ENCODE peak calls at places on chromosomes 12 and 14, in eight cellular contexts. U is cardiac muscle cell, K is osteocyte, Z is brain microvascular endothelial cell, S is ascending aorta, J is activated B cell treated with CpG ODN at 0.5 μM for 24 hours, T is AG04449, F is RWPE2. Q is an unnamed sample.

GRCh38 chr12:115922952-115923564 is 354.4 kb downstream of the MED13L start:
- DNase-seq in T (no peak), U (no peak), S (peak), F (no peak), K (no peak), Z (no peak), J (no peak), Q (no peak)

GRCh38 chr14:37340353-37340752 is 142.6 kb downstream of the MIPOL1 start:
- DNase-seq in U (no peak), Z (no peak), J (no peak), S (no peak), K (no peak), F (no peak), T (no peak), Q (no peak)

GRCh38 chr12:67271976-67272375 is 2.8 kb downstream of the CAND1 start:
- DNase-seq in U (no peak), S (no peak), J (no peak), K (no peak), T (peak), F (no peak), Z (no peak), Q (no peak)

GRCh38 chr14:69713127-69713800 is 53.7 kb upstream of the SRSF5 start:
- DNase-seq in T (no peak), S (no peak), K (no peak), F (peak), U (peak), Z (no peak), J (no peak), Q (no peak)

GRCh38 chr12:54066408-54066807 is 12.8 kb downstream of the HOXC4 start:
- DNase-seq in K (no peak), J (no peak), Z (no peak), S (no peak), U (no peak), T (no peak), F (no peak), Q (no peak)

GRCh38 chr12:53695148-53696138 is 19.6 kb upstream of the ATP5MC2 start:
- DNase-seq in F (no peak), U (peak), K (no peak), T (no peak), S (no peak), Z (peak), J (peak), Q (peak)

GRCh38 chr14:105710119-105711057 is 184.0 kb downstream of the TMEM121 start:
- DNase-seq in S (no peak), U (no peak), K (peak), Z (no peak), T (no peak), J (no peak), F (peak), Q (no peak)

GRCh38 chr14:24339284-24340151 is at the start of gene RIPK3:
- DNase-seq in J (peak), T (no peak), F (no peak), U (no peak), Z (no peak), S (no peak), K (no peak), Q (no peak)

GRCh38 chr12:113860950-113861349 is 105.2 kb downstream of the RBM19 start:
- DNase-seq in U (no peak), F (no peak), Z (peak), K (no peak), S (no peak), T (peak), J (no peak), Q (no peak)

GRCh38 chr14:54597795-54598443 is 31.0 kb downstream of the SAMD4A start:
- DNase-seq in S (no peak), K (no peak), F (no peak), Z (no peak), T (no peak), J (no peak), U (no peak), Q (no peak)

GRCh38 chr12:6272300-6273208 is 37.9 kb upstream of the PLEKHG6 start:
- DNase-seq in F (peak), Z (no peak), K (no peak), J (no peak), U (no peak), S (no peak), T (no peak), Q (no peak)

GRCh38 chr12:48351022-48351708 is 446 bp upstream of the ZNF641 start:
- DNase-seq in J (no peak), U (peak), S (peak), T (no peak), Z (peak), F (no peak), K (no peak), Q (peak)

GRCh38 chr12:22287776-22288621 is 46.5 kb downstream of the ST8SIA1 start:
- DNase-seq in Z (peak), T (no peak), K (no peak), J (no peak), S (no peak), F (no peak), U (no peak), Q (no peak)

GRCh38 chr14:64939817-64940190 is 2.7 kb downstream of the GPX2 start:
- DNase-seq in Z (no peak), S (no peak), F (no peak), U (no peak), J (no peak), K (no peak), T (no peak), Q (no peak)

GRCh38 chr12:69524331-69524630 is 54.1 kb downstream of the FRS2 start:
- DNase-seq in J (no peak), T (no peak), Z (no peak), K (no peak), U (no peak), S (no peak), F (no peak), Q (no peak)

GRCh38 chr12:49332441-49332861 is 4.5 kb downstream of the C1QL4 start:
- DNase-seq in S (no peak), T (no peak), Z (no peak), J (no peak), U (no peak), K (no peak), F (peak), Q (no peak)

GRCh38 chr14:38873923-38874612 is 229.0 kb downstream of the SEC23A start:
- DNase-seq in J (no peak), T (no peak), F (no peak), U (no peak), S (no peak), Z (no peak), K (no peak), Q (no peak)

GRCh38 chr14:72741836-72742681 is 151.8 kb downstream of the DPF3 start:
- DNase-seq in S (peak), J (no peak), K (peak), F (no peak), T (no peak), Z (no peak), U (peak), Q (no peak)

GRCh38 chr12:68236421-68237059 is 10.9 kb upstream of the IL26 start:
- DNase-seq in K (no peak), F (no peak), J (peak), T (no peak), Z (no peak), S (no peak), U (no peak), Q (no peak)

GRCh38 chr12:31118831-31119530 is 45.3 kb downstream of the DDX11 start:
- DNase-seq in S (no peak), K (peak), F (no peak), Z (no peak), U (peak), T (no peak), J (peak), Q (peak)

GRCh38 chr12:63841611-63842010 is 2.9 kb upstream of the SRGAP1 start:
- DNase-seq in U (no peak), T (no peak), J (no peak), K (no peak), Z (no peak), S (no peak), F (no peak), Q (no peak)

GRCh38 chr12:75553865-75554555 is 42.6 kb upstream of the KRR1 start:
- DNase-seq in U (no peak), J (no peak), S (no peak), F (no peak), Z (no peak), T (peak), K (no peak), Q (no peak)

GRCh38 chr12:127957001-127957660 is 309.8 kb upstream of the TMEM132C start:
- DNase-seq in U (no peak), S (no peak), K (no peak), J (no peak), T (peak), F (no peak), Z (peak), Q (no peak)

GRCh38 chr12:111429760-111430417 is 24.2 kb downstream of the SH2B3 start:
- DNase-seq in U (no peak), T (no peak), J (no peak), K (no peak), F (no peak), S (no peak), Z (no peak), Q (no peak)

GRCh38 chr14:73058923-73059311 is 583 bp downstream of the RBM25 start:
- DNase-seq in J (no peak), Z (peak), F (no peak), U (peak), T (no peak), S (peak), K (no peak), Q (no peak)

GRCh38 chr14:101912841-101913240 is 51.5 kb upstream of the DYNC1H1 start:
- DNase-seq in F (no peak), J (no peak), U (no peak), T (no peak), K (no peak), S (no peak), Z (no peak), Q (no peak)

GRCh38 chr12:124921200-124922008 is 7.0 kb upstream of the UBC start:
- DNase-seq in S (no peak), T (no peak), Z (peak), K (no peak), J (peak), U (peak), F (no peak), Q (peak)

DNA sequence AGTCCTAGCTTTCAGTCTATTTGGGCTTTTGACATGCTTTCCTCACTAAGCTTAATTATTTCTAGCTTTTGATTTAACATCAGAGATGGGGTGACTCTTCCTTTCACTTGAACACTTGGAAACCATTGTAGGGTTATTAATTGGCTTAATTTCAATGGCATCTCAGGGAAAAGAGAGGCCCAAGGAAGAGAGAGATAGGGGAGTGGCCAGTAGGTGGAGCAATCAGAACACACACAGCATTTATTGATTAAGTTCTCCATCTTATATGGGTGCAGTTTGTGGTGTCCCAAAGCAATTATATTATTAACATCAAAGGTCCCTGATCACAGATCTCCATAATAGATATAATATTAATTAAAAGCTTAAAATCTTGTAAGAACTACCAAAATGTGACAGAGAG is 1466.1 kb upstream of the SEL1L start:
- DNase-seq in S (no peak), J (no peak), T (no peak), K (no peak), Z (no peak), U (peak), F (no peak), Q (no peak)
- TF ChIP-seq CTCF in S (peak), J (no peak), T (no peak), K (peak), Z (peak), U (no peak), F (peak), Q (peak)

GRCh38 chr12:45257185-45257585 is 41.3 kb downstream of the ANO6 start:
- DNase-seq in J (no peak), U (no peak), S (no peak), K (no peak), F (no peak), Z (no peak), T (no peak), Q (no peak)

GRCh38 chr12:45260481-45260824 is 44.6 kb downstream of the ANO6 start:
- DNase-seq in K (no peak), Z (no peak), F (no peak), U (no peak), S (no peak), T (no peak), J (no peak), Q (no peak)

GRCh38 chr12:45259732-45260480 is 44.0 kb downstream of the ANO6 start:
- DNase-seq in S (no peak), T (no peak), K (no peak), U (no peak), Z (peak), J (no peak), F (no peak), Q (no peak)

GRCh38 chr12:45263587-45263986 is 47.7 kb downstream of the ANO6 start:
- DNase-seq in Z (no peak), K (no peak), T (no peak), S (no peak), J (no peak), U (peak), F (no peak), Q (no peak)

GRCh38 chr12:45260854-45261253 is 45.0 kb downstream of the ANO6 start:
- DNase-seq in Z (no peak), K (no peak), J (no peak), S (no peak), T (no peak), F (no peak), U (no peak), Q (no peak)
- TF ChIP-seq CTCF in Z (no peak), K (no peak), J (no peak), S (no peak), T (no peak), F (no peak), U (no peak), Q (no peak)

DNA sequence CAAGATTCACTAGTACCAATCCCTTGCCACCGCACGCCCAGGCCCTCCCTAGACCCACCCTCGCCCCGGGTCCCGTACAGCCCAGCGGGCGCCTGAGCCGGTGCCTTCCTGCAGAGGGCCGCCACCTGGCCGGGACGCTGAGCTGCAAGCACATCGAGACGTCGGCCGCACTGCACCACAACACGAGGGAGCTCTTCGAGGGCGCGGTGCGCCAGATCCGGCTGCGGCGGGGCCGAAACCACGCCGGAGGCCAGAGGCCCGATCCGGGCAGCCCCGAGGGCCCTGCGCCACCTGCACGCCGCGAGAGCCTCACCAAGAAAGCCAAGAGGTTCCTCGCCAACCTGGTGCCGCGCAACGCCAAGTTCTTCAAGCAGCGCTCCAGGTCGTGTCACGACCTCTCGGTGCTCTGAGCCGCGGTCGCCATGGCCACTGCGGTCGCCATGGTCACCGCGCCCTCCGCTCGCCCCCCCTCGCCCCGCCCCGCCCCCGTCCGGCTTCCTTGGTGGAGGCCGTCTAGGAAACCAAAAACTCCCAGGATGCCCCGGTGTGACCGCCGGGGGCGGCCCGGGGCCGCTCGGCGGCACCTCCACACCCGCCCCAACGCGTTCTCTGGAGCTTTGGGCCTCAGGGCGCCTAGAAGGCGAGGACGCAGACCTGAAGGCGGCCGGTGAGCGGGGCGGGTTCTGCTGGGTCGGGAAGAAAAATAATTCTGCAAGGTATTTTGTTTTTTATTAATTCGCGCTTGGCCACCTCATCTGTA is 3.7 kb downstream of the REM2 start:
- DNase-seq in S (peak), F (no peak), K (no peak), U (peak), J (peak), T (no peak), Z (peak), Q (peak)
- TF ChIP-seq CTCF in S (no peak), F (peak), K (peak), U (no peak), J (no peak), T (peak), Z (peak), Q (peak)

DNA sequence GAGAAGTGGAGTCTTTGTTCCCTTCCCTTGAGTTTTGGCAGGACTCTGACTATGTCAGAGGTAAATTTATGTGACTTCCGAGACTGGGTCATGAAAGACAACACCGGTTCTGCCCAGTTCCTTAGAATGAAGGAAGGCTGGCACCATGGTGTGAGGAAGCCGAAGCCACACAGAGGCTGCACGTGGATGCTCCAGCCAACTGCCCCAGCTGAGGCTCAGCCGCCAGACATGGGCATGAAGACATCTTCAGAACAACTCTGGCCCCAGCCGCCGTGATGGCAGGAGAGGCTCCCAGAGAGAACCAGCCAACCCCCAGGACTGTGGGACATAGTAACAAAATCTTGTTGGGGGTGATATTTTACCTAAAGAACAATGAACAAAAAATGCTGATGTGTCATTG is 111.2 kb downstream of the CALM1 start:
- DNase-seq in S (no peak), U (no peak), Z (no peak), T (no peak), J (no peak), K (no peak), F (no peak), Q (no peak)
- TF ChIP-seq CTCF in S (no peak), U (no peak), Z (no peak), T (no peak), J (no peak), K (no peak), F (no peak), Q (no peak)

DNA sequence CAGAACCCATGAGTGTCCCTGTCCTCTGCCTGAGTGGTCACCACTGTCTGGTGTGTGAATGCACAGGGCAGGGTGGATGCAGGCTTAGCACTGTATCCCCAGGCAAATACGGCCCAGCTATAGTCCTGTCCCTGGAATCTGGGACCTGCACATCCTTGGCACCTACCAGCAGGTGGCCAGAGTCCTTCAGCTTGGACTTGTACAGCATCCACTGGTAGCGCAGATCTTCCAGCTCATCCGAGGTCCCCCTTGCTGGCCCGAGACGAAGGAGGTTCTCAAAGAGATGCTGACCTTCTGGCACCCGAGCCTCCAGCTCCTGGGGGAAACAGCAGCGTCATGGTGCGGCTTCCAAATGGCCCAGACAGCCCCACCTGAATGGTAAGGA is 83.4 kb downstream of the SYNE3 start:
- DNase-seq in J (no peak), S (no peak), F (no peak), K (no peak), U (no peak), Z (no peak), T (no peak), Q (no peak)
- TF ChIP-seq CTCF in J (no peak), S (no peak), F (no peak), K (no peak), U (no peak), Z (peak), T (no peak), Q (no peak)